ENCODE peak calls at places on chromosome X, in five cellular contexts. E is heart left ventricle; B is NCI-H1930; W is stimulated activated effector memory CD8-positive, alpha-beta T cell treated with anti-CD3 and anti-CD28 coated beads, Interleukin-12 subunit alpha, Interleukin-12 subunit beta, amount 100 ng/mL, for 72 hours; V is immature natural killer cell. X is an unnamed sample.

GRCh38 chrX:115268421-115268820 is 21.1 kb upstream of the LUZP4 start:
- DNase-seq in E (no peak), B (no peak), W (no peak), V (no peak), X (no peak)

GRCh38 chrX:14508025-14508690 is 21.2 kb upstream of the GLRA2 start:
- DNase-seq in E (no peak), B (no peak), W (no peak), V (no peak), X (no peak)

GRCh38 chrX:129773649-129774458 is 5.9 kb upstream of the SASH3 start:
- DNase-seq in E (no peak), B (no peak), W (no peak), V (peak), X (no peak)

GRCh38 chrX:23511783-23512182 is 155.5 kb upstream of the PRDX4 start:
- DNase-seq in E (no peak), B (no peak), W (no peak), V (no peak), X (no peak)

GRCh38 chrX:46840946-46841740 is 4.3 kb downstream of the RP2 start:
- DNase-seq in E (peak), B (no peak), W (no peak), V (no peak), X (no peak)

GRCh38 chrX:47191806-47192401 is 1.7 kb upstream of the UBA1 start:
- DNase-seq in E (peak), B (no peak), W (no peak), V (no peak), X (no peak)

GRCh38 chrX:129495941-129496340 is 27.3 kb downstream of the SMARCA1 start:
- DNase-seq in E (no peak), B (no peak), W (no peak), V (no peak), X (no peak)

GRCh38 chrX:153869473-153870287 is 16.3 kb downstream of the L1CAM start:
- DNase-seq in E (no peak), B (no peak), W (no peak), V (no peak), X (no peak)

GRCh38 chrX:97763391-97763790 is 879.7 kb downstream of the RPA4 start:
- DNase-seq in E (no peak), B (no peak), W (no peak), V (no peak), X (no peak)

GRCh38 chrX:69015564-69016218 is 149.6 kb downstream of the PJA1 start:
- DNase-seq in E (no peak), B (no peak), W (no peak), V (no peak), X (no peak)

GRCh38 chrX:17474892-17475291 is 99.9 kb downstream of the NHS start:
- DNase-seq in E (no peak), B (no peak), W (no peak), V (no peak), X (no peak)

GRCh38 chrX:72142094-72142843 is 10.6 kb upstream of the RTL5 start:
- DNase-seq in E (no peak), B (peak), W (no peak), V (no peak), X (no peak)

GRCh38 chrX:13092455-13092941 is 48.1 kb upstream of the FAM9C start:
- DNase-seq in E (no peak), B (no peak), W (peak), V (peak), X (no peak)

GRCh38 chrX:136880003-136880451 is 498 bp downstream of the RBMX start:
- DNase-seq in E (peak), B (no peak), W (no peak), V (peak), X (no peak)

GRCh38 chrX:12997898-12998687 is 23.2 kb downstream of the TMSB4X start:
- DNase-seq in E (no peak), B (no peak), W (no peak), V (no peak), X (no peak)

GRCh38 chrX:57915680-57916079 is 5.4 kb upstream of the ZXDA start:
- DNase-seq in E (no peak), B (no peak), W (no peak), V (no peak), X (no peak)

GRCh38 chrX:149267878-149268813 is 237.0 kb downstream of the IDS start:
- DNase-seq in E (no peak), B (no peak), W (no peak), V (no peak), X (no peak)

GRCh38 chrX:75547783-75548182 is 24.9 kb upstream of the ZDHHC15 start:
- DNase-seq in E (peak), B (no peak), W (no peak), V (no peak), X (no peak)

GRCh38 chrX:39896951-39897740 is 200.6 kb downstream of the BCOR start:
- DNase-seq in E (peak), B (no peak), W (no peak), V (no peak), X (no peak)

GRCh38 chrX:155215443-155216178 is 649 bp upstream of the VBP1 start:
- DNase-seq in E (no peak), B (no peak), W (no peak), V (no peak), X (no peak)